ENCODE peak calls at places on chromosomes 13 and 19, in nine cellular contexts. One of them, this sample, is unnamed.
A peak's percentile ranks its signal among the peaks of the same experiment; 100 is the strongest.

GRCh38 chr19:1521636-1522035 is 2.2 kb upstream of the PLK5 start:
- DNase-seq in CD4-positive, alpha-beta T cell: no peak
- DNase-seq in upper lobe of right lung: no peak
- DNase-seq in MM.1S: no peak
- DNase-seq in heart left ventricle: peak; percentile 52
- DNase-seq in mammary epithelial cell: no peak
- DNase-seq in stimulated activated CD4-positive, alpha-beta T cell treated with anti-CD3 and anti-CD28 coated beads, Interleukin-1b, Interleukin-23, amount 100 ng/mL, for 48 hours: no peak
- DNase-seq in HAP-1: no peak
- DNase-seq in NCI-H2029 treated with DMSO at 0.1 percent for 48 hours: no peak
- DNase-seq in this sample: no peak

GRCh38 chr19:18470153-18470552 is 32.2 kb upstream of the ISYNA1 start:
- DNase-seq in CD4-positive, alpha-beta T cell: no peak
- DNase-seq in upper lobe of right lung: no peak
- DNase-seq in MM.1S: no peak
- DNase-seq in heart left ventricle: no peak
- DNase-seq in mammary epithelial cell: no peak
- DNase-seq in stimulated activated CD4-positive, alpha-beta T cell treated with anti-CD3 and anti-CD28 coated beads, Interleukin-1b, Interleukin-23, amount 100 ng/mL, for 48 hours: no peak
- DNase-seq in HAP-1: peak; percentile 50
- DNase-seq in NCI-H2029 treated with DMSO at 0.1 percent for 48 hours: no peak
- DNase-seq in this sample: no peak

GRCh38 chr13:81596224-81596753 is 1255.4 kb upstream of the SPRY2 start:
- DNase-seq in CD4-positive, alpha-beta T cell: no peak
- DNase-seq in upper lobe of right lung: no peak
- DNase-seq in MM.1S: no peak
- DNase-seq in heart left ventricle: no peak
- DNase-seq in mammary epithelial cell: no peak
- DNase-seq in stimulated activated CD4-positive, alpha-beta T cell treated with anti-CD3 and anti-CD28 coated beads, Interleukin-1b, Interleukin-23, amount 100 ng/mL, for 48 hours: no peak
- DNase-seq in HAP-1: no peak
- DNase-seq in NCI-H2029 treated with DMSO at 0.1 percent for 48 hours: no peak
- DNase-seq in this sample: no peak

GRCh38 chr13:30159446-30159839 is 147.9 kb downstream of the KATNAL1 start:
- DNase-seq in CD4-positive, alpha-beta T cell: no peak
- DNase-seq in upper lobe of right lung: no peak
- DNase-seq in MM.1S: no peak
- DNase-seq in heart left ventricle: no peak
- DNase-seq in mammary epithelial cell: peak; percentile 54
- DNase-seq in stimulated activated CD4-positive, alpha-beta T cell treated with anti-CD3 and anti-CD28 coated beads, Interleukin-1b, Interleukin-23, amount 100 ng/mL, for 48 hours: peak; percentile 72
- DNase-seq in HAP-1: no peak
- DNase-seq in NCI-H2029 treated with DMSO at 0.1 percent for 48 hours: no peak
- DNase-seq in this sample: no peak

GRCh38 chr19:48659768-48660167 is 13.0 kb downstream of the NTN5 start:
- DNase-seq in CD4-positive, alpha-beta T cell: no peak
- DNase-seq in upper lobe of right lung: no peak
- DNase-seq in MM.1S: no peak
- DNase-seq in heart left ventricle: no peak
- DNase-seq in mammary epithelial cell: peak; percentile 52
- DNase-seq in stimulated activated CD4-positive, alpha-beta T cell treated with anti-CD3 and anti-CD28 coated beads, Interleukin-1b, Interleukin-23, amount 100 ng/mL, for 48 hours: no peak
- DNase-seq in HAP-1: no peak
- DNase-seq in NCI-H2029 treated with DMSO at 0.1 percent for 48 hours: no peak
- DNase-seq in this sample: no peak

GRCh38 chr19:19816679-19817078 is 4.9 kb downstream of the ZNF506 start:
- DNase-seq in CD4-positive, alpha-beta T cell: no peak
- DNase-seq in upper lobe of right lung: no peak
- DNase-seq in MM.1S: no peak
- DNase-seq in heart left ventricle: no peak
- DNase-seq in mammary epithelial cell: no peak
- DNase-seq in stimulated activated CD4-positive, alpha-beta T cell treated with anti-CD3 and anti-CD28 coated beads, Interleukin-1b, Interleukin-23, amount 100 ng/mL, for 48 hours: no peak
- DNase-seq in HAP-1: no peak
- DNase-seq in NCI-H2029 treated with DMSO at 0.1 percent for 48 hours: no peak
- DNase-seq in this sample: no peak

GRCh38 chr13:31675521-31675953 is 63.8 kb upstream of the RXFP2 start:
- DNase-seq in CD4-positive, alpha-beta T cell: no peak
- DNase-seq in upper lobe of right lung: no peak
- DNase-seq in MM.1S: no peak
- DNase-seq in heart left ventricle: no peak
- DNase-seq in mammary epithelial cell: no peak
- DNase-seq in stimulated activated CD4-positive, alpha-beta T cell treated with anti-CD3 and anti-CD28 coated beads, Interleukin-1b, Interleukin-23, amount 100 ng/mL, for 48 hours: no peak
- DNase-seq in HAP-1: no peak
- DNase-seq in NCI-H2029 treated with DMSO at 0.1 percent for 48 hours: no peak
- DNase-seq in this sample: no peak

GRCh38 chr13:65977525-65977924 is 1252.6 kb downstream of the PCDH9 start:
- DNase-seq in CD4-positive, alpha-beta T cell: no peak
- DNase-seq in upper lobe of right lung: no peak
- DNase-seq in MM.1S: no peak
- DNase-seq in heart left ventricle: no peak
- DNase-seq in mammary epithelial cell: no peak
- DNase-seq in stimulated activated CD4-positive, alpha-beta T cell treated with anti-CD3 and anti-CD28 coated beads, Interleukin-1b, Interleukin-23, amount 100 ng/mL, for 48 hours: no peak
- DNase-seq in HAP-1: no peak
- DNase-seq in NCI-H2029 treated with DMSO at 0.1 percent for 48 hours: no peak
- DNase-seq in this sample: no peak

GRCh38 chr13:111480503-111480902 is 160.1 kb downstream of the TEX29 start:
- DNase-seq in CD4-positive, alpha-beta T cell: no peak
- DNase-seq in upper lobe of right lung: peak; percentile 44
- DNase-seq in MM.1S: no peak
- DNase-seq in heart left ventricle: no peak
- DNase-seq in mammary epithelial cell: no peak
- DNase-seq in stimulated activated CD4-positive, alpha-beta T cell treated with anti-CD3 and anti-CD28 coated beads, Interleukin-1b, Interleukin-23, amount 100 ng/mL, for 48 hours: no peak
- DNase-seq in HAP-1: no peak
- DNase-seq in NCI-H2029 treated with DMSO at 0.1 percent for 48 hours: no peak
- DNase-seq in this sample: no peak

GRCh38 chr19:42214810-42215209 is 2.7 kb downstream of the DEDD2 start:
- DNase-seq in CD4-positive, alpha-beta T cell: no peak
- DNase-seq in upper lobe of right lung: no peak
- DNase-seq in MM.1S: no peak
- DNase-seq in heart left ventricle: no peak
- DNase-seq in mammary epithelial cell: no peak
- DNase-seq in stimulated activated CD4-positive, alpha-beta T cell treated with anti-CD3 and anti-CD28 coated beads, Interleukin-1b, Interleukin-23, amount 100 ng/mL, for 48 hours: no peak
- DNase-seq in HAP-1: no peak
- DNase-seq in NCI-H2029 treated with DMSO at 0.1 percent for 48 hours: no peak
- DNase-seq in this sample: no peak

This sample was measured in RPMI8226.